ENCODE peak calls at places on chromosomes 13 and 19, in six cellular contexts. One of them, this sample, is unnamed.
A peak's percentile ranks its signal among the peaks of the same experiment; 100 is the strongest.

GRCh38 chr13:20492641-20493040 is 33.0 kb downstream of the CRYL1 start:
- DNase-seq in A549: peak; percentile 52
- DNase-seq in HepG2: peak; percentile 46
- DNase-seq in K562: peak; percentile 35
- DNase-seq in GM12878: no peak
- DNase-seq in endothelial cell of umbilical vein: peak; percentile 40
- DNase-seq in this sample: peak; percentile 48

GRCh38 chr19:4154571-4155312 is 1.3 kb downstream of the CREB3L3 start:
- DNase-seq in A549: no peak
- DNase-seq in HepG2: no peak
- DNase-seq in K562: no peak
- DNase-seq in GM12878: no peak
- DNase-seq in endothelial cell of umbilical vein: no peak
- DNase-seq in this sample: no peak

GRCh38 chr13:102012299-102013293 is 389.3 kb downstream of the FGF14 start:
- DNase-seq in A549: no peak
- DNase-seq in HepG2: no peak
- DNase-seq in K562: no peak
- DNase-seq in GM12878: no peak
- DNase-seq in endothelial cell of umbilical vein: no peak
- DNase-seq in this sample: no peak

GRCh38 chr13:93771229-93771628 is 544.6 kb downstream of the GPC6 start:
- DNase-seq in A549: no peak
- DNase-seq in HepG2: no peak
- DNase-seq in K562: no peak
- DNase-seq in GM12878: no peak
- DNase-seq in endothelial cell of umbilical vein: no peak
- DNase-seq in this sample: no peak

GRCh38 chr13:49561064-49561410 is 24.3 kb downstream of the RCBTB1 start:
- DNase-seq in A549: peak; percentile 5
- DNase-seq in HepG2: peak; percentile 23
- DNase-seq in K562: no peak
- DNase-seq in GM12878: no peak
- DNase-seq in endothelial cell of umbilical vein: no peak
- DNase-seq in this sample: no peak

GRCh38 chr19:17775245-17775927 is 19.6 kb upstream of the B3GNT3 start:
- DNase-seq in A549: peak; percentile 53
- DNase-seq in HepG2: peak; percentile 64
- DNase-seq in K562: peak; percentile 64
- DNase-seq in GM12878: no peak
- DNase-seq in endothelial cell of umbilical vein: peak; percentile 32
- DNase-seq in this sample: peak; percentile 72

GRCh38 chr19:56348289-56348877 is 33.7 kb upstream of the ZSCAN5A start:
- DNase-seq in A549: peak; percentile 30
- DNase-seq in HepG2: no peak
- DNase-seq in K562: no peak
- DNase-seq in GM12878: no peak
- DNase-seq in endothelial cell of umbilical vein: peak; percentile 6
- DNase-seq in this sample: peak; percentile 42

GRCh38 chr13:109166807-109167206 is 537.4 kb downstream of the MYO16 start:
- DNase-seq in A549: no peak
- DNase-seq in HepG2: no peak
- DNase-seq in K562: no peak
- DNase-seq in GM12878: no peak
- DNase-seq in endothelial cell of umbilical vein: no peak
- DNase-seq in this sample: no peak

GRCh38 chr13:40406405-40407138 is 259.9 kb downstream of the FOXO1 start:
- DNase-seq in A549: peak; percentile 83
- DNase-seq in HepG2: peak; percentile 43
- DNase-seq in K562: no peak
- DNase-seq in GM12878: no peak
- DNase-seq in endothelial cell of umbilical vein: peak; percentile 35
- DNase-seq in this sample: no peak

GRCh38 chr19:55189424-55189823 is 9.3 kb upstream of the SYT5 start:
- DNase-seq in A549: peak; percentile 99
- DNase-seq in HepG2: no peak
- DNase-seq in K562: no peak
- DNase-seq in GM12878: no peak
- DNase-seq in endothelial cell of umbilical vein: peak; percentile 60
- DNase-seq in this sample: no peak

GRCh38 chr13:26785845-26786630 is 25.5 kb upstream of the GPR12 start:
- DNase-seq in A549: no peak
- DNase-seq in HepG2: no peak
- DNase-seq in K562: no peak
- DNase-seq in GM12878: no peak
- DNase-seq in endothelial cell of umbilical vein: no peak
- DNase-seq in this sample: peak; percentile 88

GRCh38 chr13:51006067-51006800 is 96.6 kb downstream of the RNASEH2B start:
- DNase-seq in A549: no peak
- DNase-seq in HepG2: peak; percentile 23
- DNase-seq in K562: no peak
- DNase-seq in GM12878: no peak
- DNase-seq in endothelial cell of umbilical vein: no peak
- DNase-seq in this sample: no peak

GRCh38 chr13:71864981-71865857 is 1.8 kb downstream of the DACH1 start:
- DNase-seq in A549: no peak
- DNase-seq in HepG2: no peak
- DNase-seq in K562: no peak
- DNase-seq in GM12878: no peak
- DNase-seq in endothelial cell of umbilical vein: peak; percentile 37
- DNase-seq in this sample: peak; percentile 88

DNA sequence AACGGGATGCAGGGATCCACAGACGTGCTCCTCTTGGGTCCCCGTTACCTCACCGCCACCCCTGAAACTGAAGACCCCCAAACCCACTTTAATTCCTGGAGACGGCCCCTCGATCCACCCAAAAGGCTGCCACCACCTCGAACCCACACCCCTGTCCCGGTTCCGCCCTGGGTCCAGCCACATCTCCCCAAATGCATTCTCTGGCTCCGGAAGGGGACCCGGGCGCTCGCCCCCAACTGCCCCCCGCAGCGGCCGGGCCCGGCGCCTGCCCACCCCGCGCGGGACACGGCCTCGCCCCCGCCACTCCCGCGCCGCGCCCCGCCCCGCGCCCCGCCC is 217 bp upstream of the FSTL3 start:
- DNase-seq in A549: no peak
- DNase-seq in HepG2: no peak
- DNase-seq in K562: no peak
- DNase-seq in GM12878: no peak
- DNase-seq in endothelial cell of umbilical vein: no peak
- DNase-seq in this sample: no peak
- H3K4me3 ChIP-seq in A549: peak overlapping the region; percentile 64
- H3K4me3 ChIP-seq in HepG2: peak overlapping the region; percentile 69
- H3K4me3 ChIP-seq in K562: no peak overlapping the region
- H3K4me3 ChIP-seq in GM12878: no peak overlapping the region
- H3K4me3 ChIP-seq in endothelial cell of umbilical vein: no peak overlapping the region
- H3K4me3 ChIP-seq in this sample: no peak overlapping the region

GRCh38 chr19:49779731-49780578 is 13.2 kb downstream of the AP2A1 start:
- DNase-seq in A549: no peak
- DNase-seq in HepG2: no peak
- DNase-seq in K562: no peak
- DNase-seq in GM12878: peak; percentile 3
- DNase-seq in endothelial cell of umbilical vein: no peak
- DNase-seq in this sample: no peak
- TF ChIP-seq MYC in A549: no peak
- TF ChIP-seq MYC in HepG2: no peak
- TF ChIP-seq MYC in K562: no peak
- TF ChIP-seq MYC in GM12878: no peak
- TF ChIP-seq MYC in endothelial cell of umbilical vein: no peak
- TF ChIP-seq MYC in this sample: no peak

GRCh38 chr19:40608957-40609356 is 7.8 kb downstream of the LTBP4 start:
- DNase-seq in A549: no peak
- DNase-seq in HepG2: no peak
- DNase-seq in K562: no peak
- DNase-seq in GM12878: no peak
- DNase-seq in endothelial cell of umbilical vein: no peak
- DNase-seq in this sample: no peak
- TF ChIP-seq CTCF in A549: no peak
- TF ChIP-seq CTCF in HepG2: no peak
- TF ChIP-seq CTCF in K562: no peak
- TF ChIP-seq CTCF in GM12878: no peak
- TF ChIP-seq CTCF in endothelial cell of umbilical vein: no peak
- TF ChIP-seq CTCF in this sample: no peak

GRCh38 chr13:113815151-113816058 is 48.5 kb downstream of the GAS6 start:
- DNase-seq in A549: no peak
- DNase-seq in HepG2: no peak
- DNase-seq in K562: no peak
- DNase-seq in GM12878: peak; percentile 40
- DNase-seq in endothelial cell of umbilical vein: peak; percentile 6
- DNase-seq in this sample: peak; percentile 85
- H3K4me3 ChIP-seq in A549: no peak overlapping the region
- H3K4me3 ChIP-seq in HepG2: no peak overlapping the region
- H3K4me3 ChIP-seq in K562: peak overlapping the region; percentile 44
- H3K4me3 ChIP-seq in GM12878: peak overlapping the region; percentile 61
- H3K4me3 ChIP-seq in endothelial cell of umbilical vein: no peak overlapping the region
- H3K4me3 ChIP-seq in this sample: peak overlapping the region; percentile 81

DNA sequence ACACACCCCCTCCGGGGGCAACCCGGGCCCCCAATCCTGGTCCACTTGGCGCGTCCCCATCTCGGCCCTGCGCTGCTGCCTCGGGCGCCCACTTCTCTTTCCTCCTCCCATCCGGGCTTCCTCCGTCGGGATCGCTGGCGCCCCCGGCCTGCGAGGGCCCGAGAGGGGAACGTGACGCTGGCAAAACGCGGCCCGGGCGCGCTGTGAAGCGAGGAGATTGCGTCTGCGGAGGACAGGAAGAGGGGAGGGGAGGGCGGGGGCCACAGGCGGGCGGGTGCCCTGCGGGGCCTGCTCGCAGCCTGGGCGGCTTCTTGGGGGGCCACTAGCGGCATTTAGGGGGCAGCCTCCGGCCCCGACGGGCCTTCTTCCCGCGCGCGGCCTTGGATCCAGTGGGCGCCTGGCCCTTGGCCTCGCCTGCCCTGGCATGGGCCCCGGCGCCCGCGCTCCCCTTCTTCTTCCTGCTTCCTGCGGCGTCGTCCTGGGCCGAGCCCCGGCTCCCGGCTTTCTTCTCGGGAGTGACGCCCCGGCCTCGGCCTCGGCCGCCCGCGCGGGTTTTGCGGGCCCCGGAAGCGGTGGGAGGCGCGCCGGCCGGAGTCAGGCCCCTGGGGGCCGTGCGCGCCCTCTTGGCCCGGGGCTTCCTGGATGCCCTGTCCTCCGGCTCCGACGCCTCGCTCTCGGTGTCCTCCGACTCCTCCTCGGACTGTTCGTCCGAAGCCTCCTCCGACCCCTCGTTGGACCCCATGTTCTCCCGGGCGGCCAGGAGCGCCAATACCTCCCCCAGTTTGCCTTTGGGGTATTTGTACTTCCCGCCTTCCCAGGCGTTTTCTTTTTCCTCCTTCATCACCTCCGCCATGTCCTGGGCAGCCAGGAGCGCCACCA is 2.2 kb downstream of the PNMA8B start:
- DNase-seq in A549: no peak
- DNase-seq in HepG2: no peak
- DNase-seq in K562: no peak
- DNase-seq in GM12878: no peak
- DNase-seq in endothelial cell of umbilical vein: no peak
- DNase-seq in this sample: peak; percentile 56
- TF ChIP-seq MYC in A549: no peak
- TF ChIP-seq MYC in HepG2: no peak
- TF ChIP-seq MYC in K562: no peak
- TF ChIP-seq MYC in GM12878: no peak
- TF ChIP-seq MYC in endothelial cell of umbilical vein: no peak
- TF ChIP-seq MYC in this sample: no peak

GRCh38 chr19:38711726-38712153 is 32.5 kb downstream of the CAPN12 start:
- DNase-seq in A549: no peak
- DNase-seq in HepG2: no peak
- DNase-seq in K562: no peak
- DNase-seq in GM12878: no peak
- DNase-seq in endothelial cell of umbilical vein: no peak
- DNase-seq in this sample: no peak
- TF ChIP-seq CTCF in A549: no peak
- TF ChIP-seq CTCF in HepG2: no peak
- TF ChIP-seq CTCF in K562: no peak
- TF ChIP-seq CTCF in GM12878: no peak
- TF ChIP-seq CTCF in endothelial cell of umbilical vein: no peak
- TF ChIP-seq CTCF in this sample: no peak

This sample was measured in NB4.